ENCODE peak calls at places on chromosomes 11 and 22, in nine cellular contexts. B is tibial nerve; Y is upper lobe of left lung; Q is PC-3; H is CD8-positive, alpha-beta T cell; O is H9; C is heart left ventricle; R is left ventricle myocardium inferior; X is type B pancreatic cell. S is an unnamed sample.
A peak's percentile ranks its signal among the peaks of the same experiment; 100 is the strongest.

GRCh38 chr11:79200398-79201070 is 240.3 kb downstream of the TENM4 start:
- DNase-seq in B (no peak), Y (no peak), Q (no peak), H (no peak), O (no peak), C (no peak), R (no peak), X (no peak), S (no peak)

GRCh38 chr11:72703281-72704008 is 29.2 kb upstream of the PDE2A start:
- DNase-seq in B (peak; percentile 74), Y (peak; percentile 84), Q (no peak), H (no peak), O (no peak), C (peak; percentile 92), R (peak; percentile 84), X (no peak), S (no peak)

GRCh38 chr11:73275381-73275750 is 3.2 kb downstream of the P2RY6 start:
- DNase-seq in B (peak; percentile 1), Y (no peak), Q (no peak), H (no peak), O (peak; percentile 24), C (peak; percentile 13), R (no peak), X (no peak), S (no peak)

GRCh38 chr11:126607776-126608625 is 252.5 kb downstream of the ST3GAL4 start:
- DNase-seq in B (no peak), Y (peak; percentile 44), Q (no peak), H (no peak), O (peak; percentile 71), C (no peak), R (no peak), X (no peak), S (no peak)

GRCh38 chr22:27108425-27109114 is 451.2 kb downstream of the MIAT start:
- DNase-seq in B (peak; percentile 52), Y (peak; percentile 67), Q (no peak), H (no peak), O (no peak), C (peak; percentile 66), R (no peak), X (no peak), S (no peak)

GRCh38 chr11:97883086-97883485 is 1137.7 kb upstream of the CNTN5 start:
- DNase-seq in B (no peak), Y (no peak), Q (no peak), H (no peak), O (no peak), C (no peak), R (no peak), X (no peak), S (no peak)

GRCh38 chr22:19062139-19062789 is 59.9 kb downstream of the DGCR2 start:
- DNase-seq in B (no peak), Y (no peak), Q (peak; percentile 1), H (no peak), O (no peak), C (no peak), R (no peak), X (no peak), S (no peak)

GRCh38 chr11:26867286-26867685 is 126.6 kb upstream of the FIBIN start:
- DNase-seq in B (no peak), Y (no peak), Q (no peak), H (no peak), O (no peak), C (no peak), R (no peak), X (no peak), S (no peak)

GRCh38 chr11:35235944-35236666 is 97.1 kb downstream of the CD44 start:
- DNase-seq in B (no peak), Y (no peak), Q (peak; percentile 90), H (peak; percentile 76), O (no peak), C (no peak), R (no peak), X (no peak), S (peak; percentile 75)

GRCh38 chr11:96288915-96289314 is 54.1 kb downstream of the MAML2 start:
- DNase-seq in B (no peak), Y (no peak), Q (no peak), H (no peak), O (no peak), C (no peak), R (no peak), X (no peak), S (no peak)

GRCh38 chr11:122294041-122294440 is 178.0 kb upstream of the BLID start:
- DNase-seq in B (no peak), Y (no peak), Q (no peak), H (no peak), O (no peak), C (no peak), R (no peak), X (no peak), S (no peak)

GRCh38 chr11:12841946-12842630 is 167.0 kb upstream of the RASSF10 start:
- DNase-seq in B (no peak), Y (no peak), Q (peak; percentile 42), H (no peak), O (no peak), C (no peak), R (no peak), X (no peak), S (peak; percentile 37)

GRCh38 chr11:17014321-17014773 is at the start of gene PLEKHA7:
- DNase-seq in B (no peak), Y (no peak), Q (peak; percentile 7), H (no peak), O (no peak), C (no peak), R (no peak), X (peak; percentile 72), S (peak; percentile 57)

GRCh38 chr11:17012712-17013547 is 1.3 kb downstream of the PLEKHA7 start:
- DNase-seq in B (no peak), Y (peak; percentile 84), Q (peak; percentile 94), H (no peak), O (peak; percentile 71), C (peak; percentile 43), R (peak; percentile 55), X (no peak), S (peak; percentile 84)

GRCh38 chr11:17015639-17016125 is 1.5 kb upstream of the PLEKHA7 start:
- DNase-seq in B (no peak), Y (peak; percentile 48), Q (no peak), H (no peak), O (no peak), C (peak; percentile 73), R (peak; percentile 24), X (peak; percentile 51), S (no peak)

GRCh38 chr11:17013548-17014320 is 480 bp downstream of the PLEKHA7 start:
- DNase-seq in B (no peak), Y (peak; percentile 92), Q (peak; percentile 36), H (no peak), O (peak; percentile 65), C (no peak), R (no peak), X (peak; percentile 73), S (peak; percentile 70)

GRCh38 chr11:17014774-17015638 is 792 bp upstream of the PLEKHA7 start:
- DNase-seq in B (no peak), Y (no peak), Q (peak; percentile 83), H (no peak), O (peak; percentile 70), C (no peak), R (no peak), X (peak; percentile 49), S (peak; percentile 75)
- TF ChIP-seq CTCF in B (peak; percentile 38), Y (no peak), Q (peak; percentile 76), H (peak; percentile 24), O (peak; percentile 83), C (peak; percentile 31), R (peak; percentile 57), X (peak; percentile 76), S (peak; percentile 53)

GRCh38 chr11:49221112-49221511 is 12.7 kb upstream of the FOLH1 start:
- DNase-seq in B (no peak), Y (no peak), Q (peak; percentile 2), H (no peak), O (no peak), C (no peak), R (no peak), X (no peak), S (no peak)
- TF ChIP-seq CTCF in B (no peak), Y (no peak), Q (no peak), H (no peak), O (no peak), C (no peak), R (no peak), X (no peak), S (no peak)

GRCh38 chr11:83881428-83881827 is 595.3 kb upstream of the CCDC90B start:
- DNase-seq in B (no peak), Y (no peak), Q (peak; percentile 4), H (no peak), O (no peak), C (no peak), R (no peak), X (no peak), S (no peak)
- TF ChIP-seq CTCF in B (no peak), Y (no peak), Q (no peak), H (no peak), O (no peak), C (no peak), R (no peak), X (peak; percentile 13), S (no peak)

GRCh38 chr11:82734120-82734479 is 436 bp upstream of the FAM181B start:
- DNase-seq in B (no peak), Y (no peak), Q (no peak), H (no peak), O (no peak), C (no peak), R (no peak), X (no peak), S (no peak)

GRCh38 chr11:82732734-82733443 is 775 bp downstream of the FAM181B start:
- DNase-seq in B (no peak), Y (peak; percentile 86), Q (no peak), H (no peak), O (peak; percentile 31), C (peak; percentile 27), R (no peak), X (no peak), S (peak; percentile 10)

GRCh38 chr11:82732348-82732733 is 1.3 kb downstream of the FAM181B start:
- DNase-seq in B (no peak), Y (peak; percentile 80), Q (no peak), H (no peak), O (peak; percentile 42), C (no peak), R (no peak), X (no peak), S (no peak)

GRCh38 chr11:82731691-82732277 is 1.9 kb downstream of the FAM181B start:
- DNase-seq in B (no peak), Y (no peak), Q (no peak), H (no peak), O (no peak), C (no peak), R (no peak), X (no peak), S (no peak)

DNA sequence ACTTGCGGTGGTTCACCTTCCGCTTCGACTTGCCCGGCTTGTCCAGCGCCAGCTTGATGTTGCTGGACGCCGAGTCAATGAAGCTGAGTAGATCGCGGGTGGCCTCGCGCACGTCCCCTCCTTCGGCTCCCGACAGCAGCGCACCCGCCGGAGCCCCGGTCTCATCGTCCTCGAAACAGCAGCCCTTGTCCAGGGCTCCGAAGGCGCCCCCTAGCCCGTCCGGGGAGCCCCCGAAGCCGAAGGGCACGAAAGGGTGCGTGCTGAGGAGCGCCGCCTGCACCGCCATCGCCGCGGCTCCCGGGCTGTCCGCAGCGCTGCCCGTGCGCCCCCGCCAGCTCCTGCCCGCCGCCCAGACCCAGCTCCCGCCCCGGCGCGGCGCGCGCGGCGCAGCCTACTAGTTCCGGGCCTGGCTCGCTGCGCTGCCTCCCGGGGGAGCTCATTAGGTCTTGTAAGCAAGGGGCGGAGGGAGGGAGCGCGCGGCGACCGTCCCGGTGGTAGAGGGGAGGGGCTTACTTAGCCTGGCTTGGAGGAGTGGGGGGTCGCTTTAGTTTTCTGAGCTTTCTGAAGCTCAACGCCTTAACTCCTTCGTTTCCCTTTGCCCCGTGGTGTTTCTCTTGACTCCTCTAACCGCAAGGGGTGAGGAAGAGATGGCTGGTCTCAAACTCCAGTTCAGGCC is at the start of gene FAM181B:
- DNase-seq in B (peak; percentile 37), Y (peak; percentile 91), Q (no peak), H (no peak), O (peak; percentile 87), C (peak; percentile 69), R (peak; percentile 32), X (peak; percentile 82), S (peak; percentile 33)
- TF ChIP-seq CTCF in B (peak; percentile 2), Y (no peak), Q (no peak), H (no peak), O (peak; percentile 9), C (no peak), R (no peak), X (peak; percentile 12), S (no peak)